ENCODE peak calls at places on chromosomes 6 and 20, in five cellular contexts. One of them, this sample, is unnamed.

GRCh38 chr6:45423111-45423900 is 45.6 kb upstream of the SUPT3H start:
- DNase-seq in A673: peak
- DNase-seq in SJSA1: peak
- DNase-seq in CD4-positive, CD25-positive, alpha-beta regulatory T cell: peak
- DNase-seq in brain microvascular endothelial cell: no peak
- DNase-seq in this sample: peak

GRCh38 chr20:34622821-34623451 is 54.0 kb downstream of the PIGU start:
- DNase-seq in A673: no peak
- DNase-seq in SJSA1: no peak
- DNase-seq in CD4-positive, CD25-positive, alpha-beta regulatory T cell: no peak
- DNase-seq in brain microvascular endothelial cell: no peak
- DNase-seq in this sample: no peak

GRCh38 chr6:166626177-166627038 is 643 bp downstream of the RPS6KA2 start:
- DNase-seq in A673: peak
- DNase-seq in SJSA1: peak
- DNase-seq in CD4-positive, CD25-positive, alpha-beta regulatory T cell: peak
- DNase-seq in brain microvascular endothelial cell: no peak
- DNase-seq in this sample: peak

GRCh38 chr6:130417951-130418350 is 52.1 kb downstream of the TMEM200A start:
- DNase-seq in A673: no peak
- DNase-seq in SJSA1: no peak
- DNase-seq in CD4-positive, CD25-positive, alpha-beta regulatory T cell: no peak
- DNase-seq in brain microvascular endothelial cell: peak
- DNase-seq in this sample: no peak

GRCh38 chr6:21396313-21396712 is 197.2 kb upstream of the SOX4 start:
- DNase-seq in A673: no peak
- DNase-seq in SJSA1: peak
- DNase-seq in CD4-positive, CD25-positive, alpha-beta regulatory T cell: no peak
- DNase-seq in brain microvascular endothelial cell: peak
- DNase-seq in this sample: no peak

GRCh38 chr6:125206389-125206788 is 52.8 kb downstream of the TPD52L1 start:
- DNase-seq in A673: no peak
- DNase-seq in SJSA1: no peak
- DNase-seq in CD4-positive, CD25-positive, alpha-beta regulatory T cell: no peak
- DNase-seq in brain microvascular endothelial cell: no peak
- DNase-seq in this sample: no peak

GRCh38 chr20:18224968-18225568 is 63.3 kb upstream of the ZNF133 start:
- DNase-seq in A673: no peak
- DNase-seq in SJSA1: peak
- DNase-seq in CD4-positive, CD25-positive, alpha-beta regulatory T cell: no peak
- DNase-seq in brain microvascular endothelial cell: peak
- DNase-seq in this sample: no peak

GRCh38 chr20:13638162-13638495 is 603 bp downstream of the TASP1 start:
- DNase-seq in A673: peak
- DNase-seq in SJSA1: no peak
- DNase-seq in CD4-positive, CD25-positive, alpha-beta regulatory T cell: no peak
- DNase-seq in brain microvascular endothelial cell: no peak
- DNase-seq in this sample: no peak

GRCh38 chr6:66662196-66662595 is 955.2 kb upstream of the EYS start:
- DNase-seq in A673: peak
- DNase-seq in SJSA1: no peak
- DNase-seq in CD4-positive, CD25-positive, alpha-beta regulatory T cell: no peak
- DNase-seq in brain microvascular endothelial cell: no peak
- DNase-seq in this sample: no peak

GRCh38 chr6:170293881-170294755 is 3.2 kb upstream of the DLL1 start:
- DNase-seq in A673: no peak
- DNase-seq in SJSA1: peak
- DNase-seq in CD4-positive, CD25-positive, alpha-beta regulatory T cell: no peak
- DNase-seq in brain microvascular endothelial cell: no peak
- DNase-seq in this sample: no peak

GRCh38 chr6:1381397-1382330 is 7.7 kb upstream of the FOXF2 start:
- DNase-seq in A673: peak
- DNase-seq in SJSA1: peak
- DNase-seq in CD4-positive, CD25-positive, alpha-beta regulatory T cell: peak
- DNase-seq in brain microvascular endothelial cell: no peak
- DNase-seq in this sample: peak

GRCh38 chr6:17281497-17282481 is 628 bp downstream of the RBM24 start:
- DNase-seq in A673: no peak
- DNase-seq in SJSA1: peak
- DNase-seq in CD4-positive, CD25-positive, alpha-beta regulatory T cell: no peak
- DNase-seq in brain microvascular endothelial cell: peak
- DNase-seq in this sample: no peak

GRCh38 chr6:6724319-6725119 is 136.0 kb downstream of the LY86 start:
- DNase-seq in A673: peak
- DNase-seq in SJSA1: peak
- DNase-seq in CD4-positive, CD25-positive, alpha-beta regulatory T cell: peak
- DNase-seq in brain microvascular endothelial cell: peak
- DNase-seq in this sample: peak

GRCh38 chr20:48298851-48299484 is 513.7 kb upstream of the SULF2 start:
- DNase-seq in A673: peak
- DNase-seq in SJSA1: peak
- DNase-seq in CD4-positive, CD25-positive, alpha-beta regulatory T cell: no peak
- DNase-seq in brain microvascular endothelial cell: peak
- DNase-seq in this sample: no peak

GRCh38 chr20:44715495-44716308 is 533 bp downstream of the CCN5 start:
- DNase-seq in A673: no peak
- DNase-seq in SJSA1: no peak
- DNase-seq in CD4-positive, CD25-positive, alpha-beta regulatory T cell: no peak
- DNase-seq in brain microvascular endothelial cell: no peak
- DNase-seq in this sample: no peak

GRCh38 chr6:43738877-43739641 is 31.0 kb upstream of the VEGFA start:
- DNase-seq in A673: no peak
- DNase-seq in SJSA1: no peak
- DNase-seq in CD4-positive, CD25-positive, alpha-beta regulatory T cell: no peak
- DNase-seq in brain microvascular endothelial cell: no peak
- DNase-seq in this sample: peak

GRCh38 chr20:7627734-7628663 is 312.3 kb downstream of the HAO1 start:
- DNase-seq in A673: no peak
- DNase-seq in SJSA1: peak
- DNase-seq in CD4-positive, CD25-positive, alpha-beta regulatory T cell: no peak
- DNase-seq in brain microvascular endothelial cell: peak
- DNase-seq in this sample: no peak
- H3K27ac ChIP-seq in A673: no peak
- H3K27ac ChIP-seq in SJSA1: no peak
- H3K27ac ChIP-seq in CD4-positive, CD25-positive, alpha-beta regulatory T cell: no peak
- H3K27ac ChIP-seq in brain microvascular endothelial cell: no peak
- H3K27ac ChIP-seq in this sample: no peak

DNA sequence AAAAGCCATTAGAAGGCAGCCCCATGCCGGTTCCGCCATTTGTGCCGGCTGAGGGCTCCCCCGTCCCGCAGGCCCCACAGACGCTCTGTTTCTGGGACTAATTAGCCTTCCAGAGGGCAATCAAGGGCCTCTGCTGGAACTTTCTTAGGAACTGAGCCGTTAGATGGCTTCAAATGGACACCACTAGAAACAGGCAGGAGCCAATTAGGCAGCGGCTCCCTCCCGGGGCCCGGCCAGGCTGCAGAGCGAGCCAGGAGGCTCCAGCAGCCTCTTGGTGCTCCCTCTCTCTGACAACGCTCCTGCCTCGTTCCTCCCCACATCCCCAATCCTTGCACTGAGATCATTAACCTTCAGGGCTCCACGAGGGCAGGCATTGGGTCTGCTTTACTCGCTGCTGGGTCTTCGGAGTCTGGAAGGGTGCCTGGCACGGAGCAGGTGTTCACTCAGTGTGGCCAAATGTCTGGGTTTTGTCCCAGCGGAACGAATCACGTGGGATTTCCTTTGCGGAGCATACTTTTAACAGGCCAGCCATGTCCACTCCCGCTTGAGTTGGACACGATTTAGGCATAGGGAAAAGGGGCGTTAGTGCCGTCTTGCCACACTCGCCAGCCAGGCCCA is 98.3 kb downstream of the TMEM242 start:
- DNase-seq in A673: no peak
- DNase-seq in SJSA1: no peak
- DNase-seq in CD4-positive, CD25-positive, alpha-beta regulatory T cell: no peak
- DNase-seq in brain microvascular endothelial cell: no peak
- DNase-seq in this sample: peak
- H3K27ac ChIP-seq in A673: no peak
- H3K27ac ChIP-seq in SJSA1: no peak
- H3K27ac ChIP-seq in CD4-positive, CD25-positive, alpha-beta regulatory T cell: no peak
- H3K27ac ChIP-seq in brain microvascular endothelial cell: no peak
- H3K27ac ChIP-seq in this sample: peak

DNA sequence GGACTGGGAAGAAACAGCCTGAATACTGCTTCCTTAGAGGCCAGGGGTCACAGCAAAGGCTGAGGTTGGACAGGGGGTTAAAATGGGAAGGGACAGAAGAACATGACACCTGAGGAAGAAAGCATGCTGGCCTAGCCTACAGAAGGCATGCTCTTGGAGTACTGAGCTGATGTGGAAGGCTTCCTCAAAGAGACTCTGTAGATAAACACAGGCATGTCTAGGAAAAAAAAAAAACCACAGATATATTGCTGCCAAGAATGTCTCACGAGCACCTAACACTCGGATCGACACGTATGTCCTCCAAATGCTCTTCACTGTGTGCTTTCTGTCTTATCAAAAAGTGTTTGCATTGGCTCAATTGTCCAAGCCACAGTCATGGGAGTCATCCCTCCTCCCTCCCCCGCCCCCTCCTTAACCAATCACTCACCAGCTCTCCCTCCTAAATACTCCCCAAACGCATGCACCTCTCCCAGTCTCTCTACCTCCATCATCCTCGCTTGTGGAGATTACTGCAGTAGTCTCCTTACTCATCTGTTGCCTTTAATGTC is 101.1 kb upstream of the LRFN2 start:
- DNase-seq in A673: no peak
- DNase-seq in SJSA1: no peak
- DNase-seq in CD4-positive, CD25-positive, alpha-beta regulatory T cell: no peak
- DNase-seq in brain microvascular endothelial cell: no peak
- DNase-seq in this sample: no peak
- H3K27ac ChIP-seq in A673: no peak
- H3K27ac ChIP-seq in SJSA1: no peak
- H3K27ac ChIP-seq in CD4-positive, CD25-positive, alpha-beta regulatory T cell: no peak
- H3K27ac ChIP-seq in brain microvascular endothelial cell: no peak
- H3K27ac ChIP-seq in this sample: no peak

DNA sequence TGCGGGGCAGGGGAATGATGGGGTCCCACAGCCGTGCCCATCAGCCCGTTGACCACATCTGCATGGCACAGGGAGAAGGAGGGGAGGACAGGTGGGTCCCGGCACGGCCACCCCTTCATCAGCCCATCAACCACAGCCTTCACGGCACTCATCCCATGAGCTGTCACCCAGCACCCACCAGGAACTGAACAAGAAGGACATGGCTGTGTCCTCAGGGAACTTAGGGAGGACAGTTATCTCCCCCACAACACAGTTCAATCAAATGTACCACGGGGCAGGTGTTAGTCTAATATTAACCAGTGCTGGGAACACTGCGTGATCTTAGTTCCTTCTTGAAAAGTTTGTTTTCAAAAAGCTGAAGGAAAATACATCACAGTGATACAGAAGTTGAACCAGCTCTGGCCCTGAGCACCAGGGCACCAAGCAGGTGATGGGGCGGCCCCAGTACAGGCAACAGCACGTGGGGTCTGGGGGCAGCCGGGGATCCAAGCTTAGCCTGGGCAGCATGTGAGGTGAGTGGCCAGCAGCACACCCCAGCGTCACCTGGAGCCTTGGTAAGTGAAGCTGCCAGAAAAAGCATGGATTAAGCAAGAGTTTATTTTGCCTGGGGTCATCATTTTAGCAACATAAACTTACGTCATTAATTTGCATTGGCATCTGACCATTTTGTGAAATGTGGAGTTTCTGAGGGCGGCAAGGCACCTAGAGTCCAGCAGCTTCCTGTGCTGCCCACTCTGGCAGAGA is 35.5 kb upstream of the AFDN start:
- DNase-seq in A673: no peak
- DNase-seq in SJSA1: no peak
- DNase-seq in CD4-positive, CD25-positive, alpha-beta regulatory T cell: no peak
- DNase-seq in brain microvascular endothelial cell: no peak
- DNase-seq in this sample: no peak
- H3K27ac ChIP-seq in A673: no peak
- H3K27ac ChIP-seq in SJSA1: no peak
- H3K27ac ChIP-seq in CD4-positive, CD25-positive, alpha-beta regulatory T cell: no peak
- H3K27ac ChIP-seq in brain microvascular endothelial cell: no peak
- H3K27ac ChIP-seq in this sample: no peak

GRCh38 chr20:1875169-1875554 is 20.0 kb upstream of the SIRPA start:
- DNase-seq in A673: no peak
- DNase-seq in SJSA1: no peak
- DNase-seq in CD4-positive, CD25-positive, alpha-beta regulatory T cell: no peak
- DNase-seq in brain microvascular endothelial cell: no peak
- DNase-seq in this sample: no peak

GRCh38 chr20:1876217-1876921 is 18.8 kb upstream of the SIRPA start:
- DNase-seq in A673: no peak
- DNase-seq in SJSA1: peak
- DNase-seq in CD4-positive, CD25-positive, alpha-beta regulatory T cell: no peak
- DNase-seq in brain microvascular endothelial cell: no peak
- DNase-seq in this sample: no peak

GRCh38 chr20:1872456-1873183 is 22.6 kb upstream of the SIRPA start:
- DNase-seq in A673: no peak
- DNase-seq in SJSA1: no peak
- DNase-seq in CD4-positive, CD25-positive, alpha-beta regulatory T cell: no peak
- DNase-seq in brain microvascular endothelial cell: no peak
- DNase-seq in this sample: no peak

GRCh38 chr20:1875762-1876161 is 19.4 kb upstream of the SIRPA start:
- DNase-seq in A673: no peak
- DNase-seq in SJSA1: peak
- DNase-seq in CD4-positive, CD25-positive, alpha-beta regulatory T cell: no peak
- DNase-seq in brain microvascular endothelial cell: no peak
- DNase-seq in this sample: no peak

DNA sequence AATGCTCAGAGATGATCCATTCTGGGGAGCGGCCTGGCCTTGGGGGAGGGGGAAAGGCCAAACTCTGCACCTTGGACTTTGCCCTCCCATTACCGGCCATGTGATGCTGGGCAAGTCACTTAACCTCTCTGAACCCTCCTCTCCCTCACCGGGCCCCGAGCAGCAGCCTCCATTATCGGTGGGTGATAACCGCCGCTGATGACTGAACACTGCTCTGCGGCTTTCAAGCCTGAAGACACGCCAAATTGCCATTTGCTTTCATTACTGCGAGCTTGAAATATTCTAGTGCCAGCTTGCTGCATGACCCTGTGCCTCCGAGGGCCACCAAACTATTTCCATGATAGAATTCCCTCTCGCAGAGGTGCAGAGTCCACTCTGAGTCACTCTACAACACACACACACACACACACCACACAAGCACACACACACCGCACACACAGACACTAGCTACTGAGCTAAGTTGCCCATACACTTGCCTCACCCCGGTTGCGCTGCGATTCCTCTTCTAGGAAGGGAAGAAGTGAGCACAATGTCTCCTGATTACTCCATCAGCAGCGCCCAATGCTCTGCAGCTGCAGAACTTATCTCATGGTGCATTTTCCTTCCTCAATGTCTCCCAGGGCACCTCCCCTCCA is 20.6 kb upstream of the SIRPA start:
- DNase-seq in A673: no peak
- DNase-seq in SJSA1: no peak
- DNase-seq in CD4-positive, CD25-positive, alpha-beta regulatory T cell: no peak
- DNase-seq in brain microvascular endothelial cell: no peak
- DNase-seq in this sample: peak
- H3K27ac ChIP-seq in A673: no peak
- H3K27ac ChIP-seq in SJSA1: no peak
- H3K27ac ChIP-seq in CD4-positive, CD25-positive, alpha-beta regulatory T cell: no peak
- H3K27ac ChIP-seq in brain microvascular endothelial cell: no peak
- H3K27ac ChIP-seq in this sample: no peak

This sample was measured in upper lobe of right lung.